ENCODE peak calls at places on chromosomes 1 and 21, in nine cellular contexts. B, N, T, A, U, G, W, Y and Q are unnamed samples.
A peak's percentile ranks its signal among the peaks of the same experiment; 100 is the strongest.

GRCh38 chr1:37471345-37472231 is 2.8 kb upstream of the ZC3H12A start:
- DNase-seq in G (peak; percentile 82), T (no peak), N (no peak), Y (peak; percentile 6), U (peak; percentile 66), A (peak; percentile 77), W (no peak), B (peak; percentile 85), Q (no peak)

GRCh38 chr1:224435318-224435763 is 744 bp upstream of the WDR26 start:
- DNase-seq in B (no peak), U (peak; percentile 32), T (no peak), N (no peak), A (peak; percentile 64), W (no peak), Y (no peak), G (peak; percentile 65), Q (peak; percentile 72)

GRCh38 chr21:43986544-43987451 is 25.3 kb upstream of the TRAPPC10 start:
- DNase-seq in U (no peak), G (no peak), A (no peak), Y (no peak), T (no peak), N (no peak), B (no peak), W (no peak), Q (no peak)

GRCh38 chr1:97297611-97298010 is 576.0 kb downstream of the PTBP2 start:
- DNase-seq in B (no peak), T (no peak), A (no peak), N (no peak), W (no peak), U (no peak), G (no peak), Y (no peak), Q (no peak)

GRCh38 chr1:22120469-22120790 is 22.5 kb downstream of the WNT4 start:
- DNase-seq in U (no peak), W (no peak), T (no peak), G (no peak), B (no peak), A (no peak), N (no peak), Y (no peak), Q (no peak)

GRCh38 chr1:61869691-61870109 is 127.4 kb downstream of the PATJ start:
- DNase-seq in G (no peak), U (no peak), T (no peak), A (no peak), W (no peak), N (no peak), Y (no peak), B (no peak), Q (no peak)

GRCh38 chr1:22794691-22795090 is 84.1 kb downstream of the EPHB2 start:
- DNase-seq in B (no peak), G (no peak), N (no peak), Y (no peak), A (no peak), T (no peak), U (no peak), W (no peak), Q (no peak)

GRCh38 chr1:186325239-186325638 is 49.8 kb downstream of the TPR start:
- DNase-seq in Y (no peak), A (no peak), T (no peak), W (no peak), B (no peak), G (peak; percentile 16), U (peak; percentile 49), N (no peak), Q (peak; percentile 31)

GRCh38 chr1:219507432-219507831 is 105.5 kb downstream of the ZC3H11B start:
- DNase-seq in W (no peak), Y (no peak), N (no peak), B (no peak), G (no peak), A (no peak), U (no peak), T (no peak), Q (no peak)

GRCh38 chr1:149962039-149962647 is 25.5 kb upstream of the MTMR11 start:
- DNase-seq in Y (peak; percentile 58), T (peak; percentile 46), N (peak; percentile 8), W (peak; percentile 61), A (peak; percentile 69), G (peak; percentile 89), U (peak; percentile 89), B (peak; percentile 64), Q (peak; percentile 72)

GRCh38 chr1:53637726-53638640 is 101.0 kb downstream of the GLIS1 start:
- DNase-seq in G (no peak), W (no peak), A (no peak), U (no peak), Y (no peak), B (no peak), N (no peak), T (no peak), Q (no peak)

GRCh38 chr1:57012280-57012679 is 46.5 kb upstream of the C8B start:
- DNase-seq in A (no peak), T (no peak), B (no peak), W (no peak), Y (no peak), N (no peak), G (no peak), U (no peak), Q (no peak)

GRCh38 chr1:235018161-235018560 is 110.5 kb downstream of the TOMM20 start:
- DNase-seq in W (no peak), N (no peak), T (no peak), Y (no peak), G (peak; percentile 93), B (no peak), U (peak; percentile 66), A (peak; percentile 82), Q (no peak)

GRCh38 chr1:98940680-98941079 is 64.0 kb downstream of the PLPPR5 start:
- DNase-seq in W (no peak), N (no peak), U (no peak), A (no peak), T (no peak), B (no peak), G (peak; percentile 47), Y (no peak), Q (no peak)

GRCh38 chr1:30816211-30817082 is 58.9 kb upstream of the LAPTM5 start:
- DNase-seq in A (peak; percentile 82), G (peak; percentile 84), B (peak; percentile 38), Y (peak; percentile 59), U (peak; percentile 89), W (no peak), T (peak; percentile 72), N (no peak), Q (peak; percentile 37)

GRCh38 chr1:199273837-199274379 is 635.1 kb downstream of the PTPRC start:
- DNase-seq in B (peak; percentile 33), G (peak; percentile 41), T (no peak), U (no peak), N (no peak), A (peak; percentile 73), W (no peak), Y (peak; percentile 37), Q (no peak)

GRCh38 chr1:67614511-67614934 is 70.5 kb upstream of the GADD45A start:
- DNase-seq in A (peak; percentile 97), N (no peak), B (no peak), G (peak; percentile 78), W (no peak), Y (no peak), T (no peak), U (no peak), Q (no peak)

GRCh38 chr21:32917392-32918135 is 108.2 kb upstream of the OLIG2 start:
- DNase-seq in G (no peak), W (no peak), T (no peak), N (no peak), U (no peak), B (no peak), A (no peak), Y (no peak), Q (no peak)

GRCh38 chr1:183039985-183040447 is 16.8 kb downstream of the LAMC1 start:
- DNase-seq in W (no peak), G (no peak), N (no peak), Y (peak; percentile 77), A (no peak), T (no peak), B (no peak), U (peak; percentile 60), Q (no peak)

GRCh38 chr1:201252833-201253810 is 30.2 kb upstream of the PKP1 start:
- DNase-seq in T (no peak), G (no peak), A (no peak), W (no peak), N (no peak), U (no peak), Y (no peak), B (no peak), Q (no peak)

GRCh38 chr1:67850611-67851075 is 17.4 kb upstream of the GNG12 start:
- DNase-seq in G (peak; percentile 98), A (peak; percentile 76), Y (peak; percentile 70), B (peak; percentile 88), T (no peak), N (no peak), W (no peak), U (peak; percentile 84), Q (peak; percentile 66)

GRCh38 chr1:26961826-26962225 is 1.6 kb upstream of the KDF1 start:
- DNase-seq in T (no peak), Y (no peak), U (no peak), B (no peak), A (peak; percentile 88), N (no peak), G (peak; percentile 88), W (no peak), Q (no peak)

GRCh38 chr1:36342426-36343185 is 19.2 kb upstream of the EVA1B start:
- DNase-seq in U (peak; percentile 50), Y (peak; percentile 3), W (peak; percentile 54), G (peak; percentile 87), A (peak; percentile 89), B (peak; percentile 87), N (no peak), T (no peak), Q (peak; percentile 62)

GRCh38 chr1:40825430-40825778 is 36.8 kb downstream of the CITED4 start:
- DNase-seq in G (no peak), A (no peak), W (no peak), N (no peak), U (no peak), T (peak; percentile 10), Y (no peak), B (peak; percentile 17), Q (no peak)

GRCh38 chr1:40595623-40596022 is 64.2 kb downstream of the ZNF684 start:
- DNase-seq in U (no peak), G (no peak), B (no peak), W (no peak), Y (no peak), T (no peak), A (no peak), N (no peak), Q (no peak)

GRCh38 chr21:43733529-43734071 is 14.7 kb downstream of the PDXK start:
- DNase-seq in N (peak; percentile 52), U (no peak), W (no peak), Y (no peak), A (no peak), G (no peak), B (peak; percentile 9), T (no peak), Q (no peak)

GRCh38 chr1:84339503-84339902 is 38.0 kb downstream of the SAMD13 start:
- DNase-seq in W (no peak), B (no peak), N (no peak), T (no peak), G (no peak), A (no peak), U (no peak), Y (no peak), Q (no peak)

GRCh38 chr1:217238945-217239344 is 391.9 kb downstream of the GPATCH2 start:
- DNase-seq in B (no peak), Y (no peak), T (no peak), A (no peak), G (no peak), N (no peak), W (no peak), U (no peak), Q (no peak)

GRCh38 chr1:156860639-156861423 is at the start of gene NTRK1:
- DNase-seq in W (peak; percentile 58), B (peak; percentile 25), T (peak; percentile 63), U (peak; percentile 18), Y (peak; percentile 75), A (no peak), N (no peak), G (peak; percentile 38), Q (peak; percentile 84)

GRCh38 chr21:45029298-45029967 is 44.9 kb upstream of the ADARB1 start:
- DNase-seq in W (no peak), T (peak; percentile 5), N (no peak), Y (peak; percentile 36), B (no peak), A (no peak), G (no peak), U (no peak), Q (no peak)

GRCh38 chr1:67264899-67265298 is 42.8 kb upstream of the IL12RB2 start:
- DNase-seq in W (peak; percentile 28), N (no peak), U (no peak), T (no peak), A (no peak), B (no peak), G (no peak), Y (no peak), Q (no peak)